ENCODE peak calls at places on chromosomes 12 and 14, in six cellular contexts. Y, Z, W, P, A and E are unnamed samples.
A peak's percentile ranks its signal among the peaks of the same experiment; 100 is the strongest.

GRCh38 chr12:12655061-12655460 is 40.9 kb downstream of the GPR19 start:
- DNase-seq in Y (no peak), Z (no peak), W (no peak), P (no peak), A (no peak), E (no peak)

GRCh38 chr12:52331833-52332232 is 10.6 kb upstream of the KRT83 start:
- DNase-seq in Y (no peak), Z (no peak), W (no peak), P (no peak), A (no peak), E (no peak)

GRCh38 chr12:127548123-127548553 is 718.8 kb upstream of the TMEM132C start:
- DNase-seq in Y (no peak), Z (peak; percentile 24), W (peak; percentile 93), P (no peak), A (no peak), E (no peak)

GRCh38 chr12:97535582-97535981 is 73.0 kb downstream of the RMST start:
- DNase-seq in Y (no peak), Z (no peak), W (peak; percentile 78), P (peak; percentile 6), A (no peak), E (no peak)

GRCh38 chr12:131147894-131148293 is 194.2 kb downstream of the ADGRD1 start:
- DNase-seq in Y (no peak), Z (no peak), W (no peak), P (no peak), A (no peak), E (no peak)

GRCh38 chr14:99041141-99041819 is 230.7 kb downstream of the BCL11B start:
- DNase-seq in Y (no peak), Z (no peak), W (no peak), P (no peak), A (no peak), E (no peak)

GRCh38 chr12:57803317-57803893 is 15.1 kb downstream of the AVIL start:
- DNase-seq in Y (no peak), Z (peak; percentile 36), W (no peak), P (peak; percentile 65), A (no peak), E (no peak)

GRCh38 chr14:56180754-56181542 is 62.7 kb downstream of the PELI2 start:
- DNase-seq in Y (no peak), Z (no peak), W (no peak), P (no peak), A (no peak), E (no peak)

GRCh38 chr12:114812858-114813761 is 129.1 kb upstream of the TBX3 start:
- DNase-seq in Y (no peak), Z (no peak), W (peak; percentile 32), P (peak; percentile 56), A (no peak), E (no peak)

GRCh38 chr12:69616025-69616424 is 5.3 kb upstream of the LRRC10 start:
- DNase-seq in Y (no peak), Z (no peak), W (no peak), P (no peak), A (no peak), E (no peak)

GRCh38 chr12:118778077-118778476 is 203.3 kb upstream of the SRRM4 start:
- DNase-seq in Y (no peak), Z (no peak), W (no peak), P (no peak), A (no peak), E (no peak)

GRCh38 chr12:93145086-93145485 is 216.0 kb upstream of the EEA1 start:
- DNase-seq in Y (no peak), Z (no peak), W (no peak), P (no peak), A (no peak), E (no peak)

GRCh38 chr14:68979021-68979721 is at the start of gene ACTN1:
- DNase-seq in Y (peak; percentile 46), Z (peak; percentile 98), W (peak; percentile 96), P (peak; percentile 99), A (peak; percentile 33), E (peak; percentile 30)

GRCh38 chr14:71730471-71730870 is 201.8 kb upstream of the RGS6 start:
- DNase-seq in Y (no peak), Z (peak; percentile 34), W (peak; percentile 60), P (no peak), A (no peak), E (no peak)

GRCh38 chr12:117514016-117514415 is 152.6 kb upstream of the NOS1 start:
- DNase-seq in Y (no peak), Z (no peak), W (no peak), P (no peak), A (no peak), E (no peak)

GRCh38 chr12:101823039-101823438 is 7.7 kb downstream of the GNPTAB start:
- DNase-seq in Y (no peak), Z (no peak), W (no peak), P (no peak), A (no peak), E (no peak)

GRCh38 chr12:65881348-65881961 is 57.2 kb downstream of the HMGA2 start:
- DNase-seq in Y (no peak), Z (no peak), W (peak; percentile 55), P (peak; percentile 84), A (no peak), E (no peak)

GRCh38 chr12:95624544-95624943 is 73.3 kb upstream of the USP44 start:
- DNase-seq in Y (no peak), Z (peak; percentile 71), W (peak; percentile 89), P (no peak), A (no peak), E (no peak)

GRCh38 chr14:55389330-55389729 is 22.3 kb downstream of the ATG14 start:
- DNase-seq in Y (no peak), Z (peak; percentile 54), W (peak; percentile 84), P (no peak), A (no peak), E (no peak)

GRCh38 chr14:95327558-95328374 is 8.1 kb upstream of the CLMN start:
- DNase-seq in Y (peak; percentile 64), Z (no peak), W (no peak), P (no peak), A (no peak), E (peak; percentile 87)

GRCh38 chr12:52126605-52127578 is 47.4 kb downstream of the SMIM41 start:
- DNase-seq in Y (no peak), Z (peak; percentile 24), W (no peak), P (peak; percentile 72), A (no peak), E (no peak)

GRCh38 chr14:68539311-68539737 is 253.5 kb downstream of the ZFP36L1 start:
- DNase-seq in Y (no peak), Z (no peak), W (no peak), P (no peak), A (no peak), E (no peak)

GRCh38 chr12:123397400-123397799 is 13.5 kb downstream of the KMT5A start:
- DNase-seq in Y (no peak), Z (no peak), W (no peak), P (no peak), A (no peak), E (no peak)
- H3K36me3 ChIP-seq in Y (peaks cover 78% of the 10 kb centered on the region), Z (peaks cover 64% of the 10 kb centered on the region), W (peaks cover 44% of the 10 kb centered on the region), P (peaks cover 41% of the 10 kb centered on the region), A (peaks cover 22% of the 10 kb centered on the region), E (peaks cover 38% of the 10 kb centered on the region)

GRCh38 chr12:128808651-128809050 is 15.1 kb downstream of the SLC15A4 start:
- DNase-seq in Y (no peak), Z (no peak), W (no peak), P (no peak), A (no peak), E (no peak)

GRCh38 chr12:128813392-128813791 is 10.4 kb downstream of the SLC15A4 start:
- DNase-seq in Y (no peak), Z (no peak), W (peak; percentile 35), P (no peak), A (no peak), E (no peak)

GRCh38 chr12:128807161-128807724 is 16.5 kb downstream of the SLC15A4 start:
- DNase-seq in Y (no peak), Z (no peak), W (no peak), P (no peak), A (no peak), E (no peak)

GRCh38 chr12:128811806-128812205 is 12.0 kb downstream of the SLC15A4 start:
- DNase-seq in Y (no peak), Z (no peak), W (no peak), P (no peak), A (no peak), E (no peak)

DNA sequence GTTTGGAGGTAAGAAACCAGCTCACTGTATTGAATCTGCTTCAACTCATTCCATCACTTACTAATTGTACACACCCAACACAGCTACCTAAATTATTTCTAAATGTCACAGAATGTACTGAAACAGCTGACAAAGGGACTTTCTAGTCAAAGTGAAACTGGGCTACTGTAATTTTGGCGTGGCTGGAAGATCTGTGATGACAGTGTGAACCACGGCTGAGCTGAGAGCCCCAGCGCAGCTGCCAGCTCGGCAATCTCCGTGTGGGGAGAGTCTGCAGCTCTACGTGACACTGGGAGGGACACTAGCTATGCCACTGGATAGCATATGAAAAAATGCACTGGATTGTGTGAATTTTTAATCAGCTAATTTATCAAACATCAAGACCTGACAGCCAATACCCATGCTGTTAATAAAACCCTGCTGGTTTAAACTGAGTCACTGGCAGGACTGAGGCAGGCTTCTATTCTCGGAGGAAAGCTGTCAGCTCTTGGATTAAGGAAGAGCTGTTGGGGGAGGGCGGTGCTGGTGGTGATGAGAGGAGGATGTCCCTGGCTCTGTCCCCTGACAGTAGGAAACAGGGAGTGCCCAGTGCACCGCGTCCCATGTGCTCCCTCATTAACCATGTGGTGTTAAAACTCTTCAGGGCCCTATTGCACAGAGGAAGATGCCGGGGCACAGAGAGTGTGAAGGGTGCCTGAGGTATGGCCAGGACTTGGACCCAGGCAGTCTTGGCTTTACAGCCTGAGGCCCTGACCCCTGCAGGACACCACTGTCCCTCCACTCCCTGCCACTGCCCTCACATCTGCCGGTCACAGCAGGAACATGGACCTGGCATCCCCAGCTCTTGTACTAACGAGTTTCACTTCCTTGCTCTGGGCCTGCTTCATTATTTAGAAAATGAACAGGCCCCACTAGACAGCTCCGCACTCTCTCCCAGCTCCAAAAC is 13.3 kb downstream of the SLC15A4 start:
- DNase-seq in Y (no peak), Z (no peak), W (no peak), P (no peak), A (no peak), E (peak; percentile 76)
- H3K36me3 ChIP-seq in Y (peaks cover 36% of the 10 kb centered on the region), Z (peaks cover 26% of the 10 kb centered on the region), W (peaks cover 15% of the 10 kb centered on the region), P (peaks cover 6% of the 10 kb centered on the region), A (peaks cover 4% of the 10 kb centered on the region), E (peaks cover 18% of the 10 kb centered on the region)

DNA sequence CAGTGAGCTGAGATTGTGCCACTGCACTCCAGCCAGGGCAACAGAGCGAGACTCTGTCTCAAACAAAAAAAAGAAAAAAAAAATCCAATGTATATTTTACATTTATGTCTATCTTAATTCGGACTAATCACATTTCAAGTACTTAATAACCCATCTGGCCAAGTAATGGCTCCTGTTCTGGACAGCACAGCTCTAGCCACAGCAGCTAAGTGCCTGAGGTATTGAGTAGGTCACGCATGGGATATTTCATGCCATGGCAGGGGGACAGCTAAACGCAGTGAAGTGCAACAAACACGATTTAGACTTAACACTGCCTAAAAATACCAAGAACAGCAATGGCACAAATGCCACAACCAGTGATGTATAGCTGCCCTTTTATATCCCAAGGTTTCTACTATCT is 8.0 kb downstream of the BAZ1A start:
- DNase-seq in Y (no peak), Z (no peak), W (no peak), P (no peak), A (no peak), E (no peak)
- H3K36me3 ChIP-seq in Y (no peaks in the 10 kb centered on the region), Z (peaks cover 7% of the 10 kb centered on the region), W (peaks cover 7% of the 10 kb centered on the region), P (no peaks in the 10 kb centered on the region), A (no peaks in the 10 kb centered on the region), E (no peaks in the 10 kb centered on the region)

DNA sequence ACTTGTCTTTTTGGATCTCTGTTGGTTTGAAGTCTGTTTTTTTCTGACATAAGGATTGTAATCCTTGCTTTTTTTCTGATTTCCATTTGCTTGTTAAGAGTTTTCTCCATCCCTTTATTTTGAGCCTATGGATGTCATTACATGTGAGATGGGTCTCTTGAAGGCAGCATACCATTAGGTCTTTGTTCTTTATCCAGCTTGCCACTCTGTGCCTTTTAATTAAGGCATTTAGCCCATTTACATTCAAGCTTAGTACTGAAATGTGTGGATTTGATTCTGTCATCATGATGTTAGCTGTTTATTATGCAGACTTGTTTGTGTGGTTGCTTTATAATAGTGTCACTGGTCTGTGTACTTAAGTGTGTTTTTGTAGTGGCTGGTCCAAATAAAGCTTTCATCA is 100.0 kb downstream of the CCDC91 start:
- DNase-seq in Y (no peak), Z (no peak), W (no peak), P (no peak), A (no peak), E (no peak)
- H3K36me3 ChIP-seq in Y (no peaks in the 10 kb centered on the region), Z (no peaks in the 10 kb centered on the region), W (no peaks in the 10 kb centered on the region), P (no peaks in the 10 kb centered on the region), A (no peaks in the 10 kb centered on the region), E (no peaks in the 10 kb centered on the region)